ENCODE peak calls at places on chromosomes 12 and 14, in six cellular contexts. S is effector CD4-positive, alpha-beta T cell; Y is fibroblast of the conjunctiva; C is activated T-cell treated with anti-CD3 and anti-CD28 coated beads for 24 hours; R is HFF-Myc; I is M059J. N is an unnamed sample.

GRCh38 chr14:51582437-51582836 is 69.3 kb upstream of the FRMD6 start:
- DNase-seq in Y (no peak), S (no peak), R (no peak), C (no peak), I (peak), N (no peak)

GRCh38 chr14:99964979-99965378 is 100.2 kb upstream of the EVL start:
- DNase-seq in R (no peak), C (no peak), Y (no peak), I (no peak), S (no peak), N (no peak)

GRCh38 chr14:46048127-46048526 is 603.5 kb downstream of the RPL10L start:
- DNase-seq in I (peak), R (peak), C (no peak), S (no peak), Y (no peak), N (no peak)

GRCh38 chr14:100850841-100851585 is 25.1 kb downstream of the MEG3 start:
- DNase-seq in S (peak), Y (no peak), I (no peak), C (peak), R (no peak), N (peak)

GRCh38 chr12:96083020-96083489 is 47.7 kb upstream of the LTA4H start:
- DNase-seq in Y (no peak), S (no peak), R (no peak), C (no peak), I (peak), N (no peak)

GRCh38 chr12:106974525-106974924 is 12.4 kb downstream of the MTERF2 start:
- DNase-seq in Y (no peak), S (no peak), R (no peak), I (no peak), C (no peak), N (no peak)

GRCh38 chr12:89707623-89707991 is 1.0 kb downstream of the ATP2B1 start:
- DNase-seq in S (peak), R (no peak), I (peak), Y (no peak), C (no peak), N (peak)

GRCh38 chr14:65238456-65238855 is 136.1 kb upstream of the MAX start:
- DNase-seq in C (no peak), I (peak), R (no peak), S (no peak), Y (no peak), N (no peak)

GRCh38 chr12:71594214-71594948 is 69.3 kb downstream of the ZFC3H1 start:
- DNase-seq in I (no peak), C (no peak), R (no peak), S (no peak), Y (no peak), N (no peak)

GRCh38 chr14:84343637-84344036 is 1186.3 kb upstream of the FLRT2 start:
- DNase-seq in S (no peak), I (no peak), Y (no peak), R (no peak), C (no peak), N (no peak)

GRCh38 chr14:101774006-101774755 is 12.7 kb downstream of the PPP2R5C start:
- DNase-seq in S (no peak), C (no peak), R (no peak), Y (no peak), I (no peak), N (peak)

GRCh38 chr12:38102197-38102596 is 214.4 kb upstream of the ALG10B start:
- DNase-seq in C (no peak), I (peak), S (no peak), Y (no peak), R (no peak), N (no peak)

GRCh38 chr12:113413488-113413939 is 8.7 kb upstream of the SDSL start:
- DNase-seq in I (peak), R (no peak), S (no peak), Y (no peak), C (no peak), N (no peak)

GRCh38 chr12:52155048-52155868 is 36.6 kb downstream of the KRT80 start:
- DNase-seq in S (peak), I (peak), R (no peak), C (no peak), Y (peak), N (no peak)

GRCh38 chr12:24562761-24563392 is 386.0 kb downstream of the BCAT1 start:
- DNase-seq in I (peak), C (no peak), R (no peak), S (no peak), Y (no peak), N (peak)

GRCh38 chr12:82479511-82479910 is 121.2 kb downstream of the METTL25 start:
- DNase-seq in I (peak), R (no peak), Y (no peak), C (no peak), S (no peak), N (no peak)

GRCh38 chr12:131616316-131617098 is 94.4 kb upstream of the SFSWAP start:
- DNase-seq in C (no peak), I (no peak), Y (no peak), R (no peak), S (no peak), N (no peak)

GRCh38 chr14:99672506-99673327 is 11.4 kb upstream of the CYP46A1 start:
- DNase-seq in S (no peak), I (no peak), Y (no peak), C (no peak), R (no peak), N (no peak)

GRCh38 chr12:42463671-42464070 is 125.9 kb downstream of the PRICKLE1 start:
- DNase-seq in I (no peak), R (no peak), C (no peak), S (no peak), Y (no peak), N (no peak)

GRCh38 chr14:71400821-71401447 is 493.7 kb downstream of the PCNX1 start:
- DNase-seq in R (no peak), C (no peak), Y (no peak), I (peak), S (no peak), N (no peak)

GRCh38 chr14:67416810-67417209 is 4.8 kb upstream of the PLEK2 start:
- DNase-seq in Y (no peak), S (no peak), C (no peak), I (no peak), R (no peak), N (no peak)

GRCh38 chr12:11070999-11071398 is 8.9 kb upstream of the TAS2R46 start:
- DNase-seq in I (no peak), C (no peak), R (no peak), S (no peak), Y (no peak), N (no peak)

GRCh38 chr12:109115758-109116610 is at the start of gene ACACB:
- DNase-seq in R (no peak), C (no peak), Y (no peak), I (no peak), S (no peak), N (no peak)

GRCh38 chr14:54175298-54175942 is 218.8 kb upstream of the BMP4 start:
- DNase-seq in S (peak), C (peak), I (peak), R (peak), Y (peak), N (no peak)

N was measured in activated B cell treated with CpG ODN at 0.5 μM for 24 hours.